ENCODE peak calls at places on chromosomes 11 and 22, in ten cellular contexts. G is left ventricle myocardium inferior; S is iris pigment epithelial cell; T is aorta; B is NCI-H1417; U is activated CD8-positive, alpha-beta memory T cell treated with anti-CD3 and anti-CD28 coated beads for 24 hours; J is GM23338; L is A549; V is epithelial cell of esophagus; Y is stomach. M is an unnamed sample.

GRCh38 chr11:131099013-131099412 is 182.7 kb upstream of the SNX19 start:
- DNase-seq in B (no peak), V (peak), T (no peak), S (peak), U (no peak), L (no peak), G (no peak), Y (no peak), J (no peak), M (no peak)

GRCh38 chr11:40397141-40397540 is 1062.3 kb downstream of the LRRC4C start:
- DNase-seq in S (no peak), B (no peak), G (no peak), V (no peak), L (no peak), U (no peak), Y (no peak), J (no peak), T (no peak), M (no peak)

GRCh38 chr22:25419247-25420113 is 145.0 kb upstream of the GRK3 start:
- DNase-seq in B (peak), S (peak), T (peak), Y (no peak), V (no peak), U (no peak), J (no peak), L (no peak), G (no peak), M (no peak)

GRCh38 chr22:25281675-25282345 is 62.4 kb downstream of the CRYBB2 start:
- DNase-seq in Y (no peak), T (no peak), V (no peak), B (no peak), U (no peak), G (no peak), L (no peak), J (peak), S (no peak), M (no peak)

GRCh38 chr11:116460156-116460965 is 312.4 kb downstream of the BUD13 start:
- DNase-seq in L (no peak), S (no peak), T (no peak), V (no peak), G (no peak), J (no peak), U (no peak), B (no peak), Y (no peak), M (no peak)

GRCh38 chr11:25119416-25119815 is 622.6 kb downstream of the LUZP2 start:
- DNase-seq in L (no peak), T (no peak), J (no peak), G (no peak), S (no peak), Y (no peak), B (no peak), V (no peak), U (no peak), M (no peak)

GRCh38 chr22:46043816-46044717 is 67.1 kb upstream of the WNT7B start:
- DNase-seq in L (no peak), V (peak), B (no peak), J (peak), Y (peak), G (peak), S (no peak), U (peak), T (peak), M (no peak)

GRCh38 chr11:84420261-84420660 is 1134.1 kb upstream of the CCDC90B start:
- DNase-seq in V (no peak), U (no peak), Y (no peak), B (peak), J (peak), L (no peak), G (no peak), S (peak), T (no peak), M (no peak)

GRCh38 chr22:46589871-46590271 is 30.3 kb upstream of the GRAMD4 start:
- DNase-seq in S (no peak), G (no peak), Y (no peak), V (no peak), U (no peak), J (no peak), L (no peak), T (peak), B (no peak), M (no peak)

GRCh38 chr22:27438271-27438980 is 363.1 kb downstream of the MN1 start:
- DNase-seq in S (peak), G (no peak), J (no peak), L (no peak), B (peak), T (peak), V (peak), Y (peak), U (no peak), M (no peak)

GRCh38 chr22:23177197-23177596 is 3.1 kb upstream of the BCR start:
- DNase-seq in S (no peak), Y (no peak), J (no peak), V (peak), U (no peak), L (no peak), T (no peak), G (no peak), B (no peak), M (no peak)

GRCh38 chr11:105611837-105612480 is 2.1 kb downstream of the GRIA4 start:
- DNase-seq in T (no peak), J (peak), S (no peak), L (no peak), V (no peak), B (no peak), G (no peak), Y (no peak), U (no peak), M (no peak)

GRCh38 chr11:65791719-65792213 is 4.9 kb downstream of the OVOL1 start:
- DNase-seq in B (peak), V (peak), G (no peak), Y (peak), T (no peak), S (no peak), J (no peak), L (no peak), U (peak), M (no peak)